ENCODE peak calls at places on chromosomes 12 and 14, in four cellular contexts. Q is A549, X is breast epithelium, L is lung. Z is an unnamed sample.

GRCh38 chr14:74583689-74584434 is 28.2 kb downstream of the LTBP2 start:
- DNase-seq in L (no peak), Q (peak; percentile 84), X (no peak), Z (no peak)

GRCh38 chr12:74105434-74105833 is 432.2 kb upstream of the ATXN7L3B start:
- DNase-seq in Q (no peak), X (no peak), L (no peak), Z (no peak)

GRCh38 chr12:54021006-54021405 is 7.2 kb upstream of the HOXC6 start:
- DNase-seq in X (no peak), L (no peak), Q (no peak), Z (no peak)

GRCh38 chr14:104037074-104037473 is 48.4 kb upstream of the ASPG start:
- DNase-seq in L (no peak), X (no peak), Q (no peak), Z (no peak)

GRCh38 chr14:89702151-89702936 is 252.2 kb downstream of the EFCAB11 start:
- DNase-seq in L (no peak), Q (no peak), X (peak; percentile 24), Z (no peak)

GRCh38 chr12:60494249-60494648 is 898.4 kb downstream of the SLC16A7 start:
- DNase-seq in Q (peak; percentile 3), L (no peak), X (no peak), Z (no peak)

GRCh38 chr12:113397497-113398197 is 6.0 kb downstream of the SDS start:
- DNase-seq in X (no peak), Q (no peak), L (no peak), Z (no peak)

GRCh38 chr12:77979597-77980250 is 149.0 kb downstream of the NAV3 start:
- DNase-seq in Q (no peak), L (no peak), X (no peak), Z (no peak)

GRCh38 chr12:13405961-13406703 is 209.6 kb downstream of the EMP1 start:
- DNase-seq in X (no peak), Q (no peak), L (no peak), Z (no peak)

GRCh38 chr12:49195734-49196133 is 6.9 kb upstream of the TUBA1A start:
- DNase-seq in X (no peak), Q (no peak), L (no peak), Z (no peak)

GRCh38 chr14:96176811-96177211 is 27.8 kb upstream of the BDKRB2 start:
- DNase-seq in Q (no peak), X (peak; percentile 85), L (no peak), Z (no peak)

GRCh38 chr14:44846232-44846824 is 115.4 kb downstream of the KLHL28 start:
- DNase-seq in Q (peak; percentile 21), L (no peak), X (no peak), Z (no peak)

GRCh38 chr14:35355981-35356839 is 48.3 kb downstream of the NFKBIA start:
- DNase-seq in Q (no peak), L (peak; percentile 62), X (no peak), Z (no peak)

GRCh38 chr12:49825360-49825970 is 2.7 kb downstream of the NCKAP5L start:
- DNase-seq in L (no peak), Q (no peak), X (no peak), Z (no peak)

GRCh38 chr12:41795910-41796309 is 348.8 kb downstream of the GXYLT1 start:
- DNase-seq in L (no peak), Q (no peak), X (no peak), Z (no peak)

GRCh38 chr14:31895206-31895605 is 181.9 kb upstream of the ARHGAP5 start:
- DNase-seq in X (no peak), Q (no peak), L (no peak), Z (no peak)

GRCh38 chr12:7068240-7068993 is 7.9 kb downstream of the C1S start:
- DNase-seq in X (no peak), Q (no peak), L (no peak), Z (no peak)

GRCh38 chr12:12890815-12891645 is at the start of gene GPRC5A:
- DNase-seq in Q (peak; percentile 90), L (peak; percentile 94), X (peak; percentile 90), Z (no peak)

GRCh38 chr12:105980048-105980447 is 158.7 kb downstream of the NUAK1 start:
- DNase-seq in X (no peak), L (no peak), Q (no peak), Z (no peak)

GRCh38 chr14:36254020-36254614 is 66.3 kb downstream of the MBIP start:
- DNase-seq in X (no peak), L (no peak), Q (no peak), Z (no peak)

GRCh38 chr12:104282109-104282508 is 21.4 kb upstream of the EID3 start:
- DNase-seq in L (no peak), Q (no peak), X (no peak), Z (no peak)

GRCh38 chr12:49264466-49264872 is 413 bp upstream of the TUBA1C start:
- DNase-seq in L (no peak), X (no peak), Q (peak; percentile 58), Z (peak; percentile 45)

GRCh38 chr12:182381-182883 is 31.5 kb downstream of the SLC6A12 start:
- DNase-seq in Q (peak; percentile 67), L (no peak), X (no peak), Z (no peak)

GRCh38 chr14:92729632-92730358 is 18.6 kb downstream of the LGMN start:
- DNase-seq in X (no peak), Q (no peak), L (no peak), Z (no peak)

GRCh38 chr12:106303202-106303820 is 778 bp downstream of the TCP11L2 start:
- DNase-seq in X (peak; percentile 80), Q (peak; percentile 38), L (peak; percentile 85), Z (peak; percentile 95)

GRCh38 chr12:40646891-40647290 is 45.3 kb upstream of the CNTN1 start:
- DNase-seq in L (no peak), Q (no peak), X (no peak), Z (no peak)

GRCh38 chr12:106736051-106736957 is 38.2 kb upstream of the RIC8B start:
- DNase-seq in Q (no peak), X (no peak), L (no peak), Z (no peak)

GRCh38 chr12:1203735-1204019 is 212.7 kb downstream of the ERC1 start:
- DNase-seq in L (no peak), X (no peak), Q (no peak), Z (no peak)

GRCh38 chr12:1207276-1207675 is 216.3 kb downstream of the ERC1 start:
- DNase-seq in L (no peak), X (no peak), Q (no peak), Z (no peak)

GRCh38 chr12:1204581-1205121 is 213.6 kb downstream of the ERC1 start:
- DNase-seq in Q (no peak), X (no peak), L (no peak), Z (no peak)

GRCh38 chr12:1205512-1206060 is 214.6 kb downstream of the ERC1 start:
- DNase-seq in X (no peak), L (no peak), Q (no peak), Z (no peak)

DNA sequence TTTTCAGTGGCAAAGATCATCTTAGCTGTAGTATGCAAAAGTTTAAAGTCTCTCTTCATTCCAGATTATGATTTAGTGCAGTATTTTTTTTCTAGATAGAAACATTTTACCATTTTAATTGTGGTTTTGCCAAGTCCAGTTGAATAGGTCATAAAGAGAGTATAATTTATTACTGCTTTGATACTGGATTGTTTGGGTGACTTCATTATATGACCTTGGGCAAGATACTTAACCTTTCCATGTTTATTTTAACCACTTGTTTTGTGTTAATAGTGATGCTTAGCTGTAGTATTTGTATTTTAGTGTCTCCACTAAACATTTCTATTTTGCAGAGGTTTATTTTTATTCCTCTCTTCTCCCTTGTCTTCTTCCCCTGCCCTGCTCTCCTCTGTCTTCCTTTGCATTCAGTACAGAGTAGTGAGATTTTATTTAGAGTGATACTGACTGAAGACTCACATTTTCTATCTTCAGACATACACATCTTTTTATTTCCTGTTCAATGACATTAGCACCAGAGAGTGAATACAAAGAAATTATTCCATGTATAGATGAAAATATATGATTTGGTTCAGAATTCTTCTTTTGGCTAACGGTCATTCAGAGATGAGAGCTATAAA is 215.2 kb downstream of the ERC1 start:
- DNase-seq in L (no peak), X (no peak), Q (no peak), Z (no peak)
- H3K27ac ChIP-seq in L (peak overlapping the region; percentile 60), X (no peak overlapping the region), Q (no peak overlapping the region), Z (no peak overlapping the region)

DNA sequence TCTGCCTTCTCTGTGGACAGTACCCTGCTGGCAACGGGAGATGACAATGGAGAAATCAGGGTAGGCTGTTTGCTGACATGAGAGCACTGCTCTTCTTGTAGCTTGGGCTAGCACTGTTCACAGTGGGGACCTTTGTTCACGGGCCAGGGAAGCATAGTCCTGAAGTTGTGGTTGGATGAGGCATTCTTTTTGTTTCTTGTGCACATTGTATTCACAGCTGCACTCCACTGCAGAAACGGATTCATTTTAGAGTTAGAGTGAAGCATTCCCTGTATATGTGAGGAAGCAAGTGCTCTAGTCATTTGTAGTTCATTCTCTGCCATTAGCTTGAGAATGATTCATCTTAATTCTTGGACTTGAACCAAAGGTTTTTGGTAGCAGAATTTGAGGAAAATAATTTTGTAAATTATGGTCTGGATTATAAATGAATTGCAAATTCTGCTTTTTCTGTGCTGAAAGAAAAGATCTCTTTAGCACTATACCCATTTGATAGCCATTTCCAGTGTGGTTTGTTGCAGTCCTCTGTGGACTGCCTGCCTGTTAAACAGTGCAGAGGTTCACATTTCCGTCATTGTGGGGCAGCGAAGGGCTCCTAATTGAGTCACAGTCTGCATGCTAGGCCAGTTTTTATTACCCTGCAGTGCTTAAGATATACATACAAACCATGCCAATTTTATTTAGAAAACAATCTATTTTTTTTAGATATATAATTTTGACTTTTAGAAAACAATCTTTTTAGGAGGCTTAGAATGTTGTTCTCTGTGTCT is 80.6 kb downstream of the APAF1 start:
- DNase-seq in Q (no peak), X (no peak), L (no peak), Z (no peak)
- TF ChIP-seq CTCF in Q (no peak), X (no peak), L (no peak), Z (no peak)

GRCh38 chr12:57837779-57838562 is 8.6 kb downstream of the CTDSP2 start:
- DNase-seq in X (no peak), L (peak; percentile 82), Q (no peak), Z (no peak)

GRCh38 chr12:57840701-57841100 is 5.8 kb downstream of the CTDSP2 start:
- DNase-seq in L (peak; percentile 56), Q (no peak), X (no peak), Z (no peak)

GRCh38 chr12:57836442-57837375 is 9.8 kb downstream of the CTDSP2 start:
- DNase-seq in Q (no peak), L (peak; percentile 64), X (peak; percentile 53), Z (peak; percentile 47)

GRCh38 chr12:57839996-57840395 is 6.5 kb downstream of the CTDSP2 start:
- DNase-seq in Q (no peak), L (no peak), X (no peak), Z (no peak)

DNA sequence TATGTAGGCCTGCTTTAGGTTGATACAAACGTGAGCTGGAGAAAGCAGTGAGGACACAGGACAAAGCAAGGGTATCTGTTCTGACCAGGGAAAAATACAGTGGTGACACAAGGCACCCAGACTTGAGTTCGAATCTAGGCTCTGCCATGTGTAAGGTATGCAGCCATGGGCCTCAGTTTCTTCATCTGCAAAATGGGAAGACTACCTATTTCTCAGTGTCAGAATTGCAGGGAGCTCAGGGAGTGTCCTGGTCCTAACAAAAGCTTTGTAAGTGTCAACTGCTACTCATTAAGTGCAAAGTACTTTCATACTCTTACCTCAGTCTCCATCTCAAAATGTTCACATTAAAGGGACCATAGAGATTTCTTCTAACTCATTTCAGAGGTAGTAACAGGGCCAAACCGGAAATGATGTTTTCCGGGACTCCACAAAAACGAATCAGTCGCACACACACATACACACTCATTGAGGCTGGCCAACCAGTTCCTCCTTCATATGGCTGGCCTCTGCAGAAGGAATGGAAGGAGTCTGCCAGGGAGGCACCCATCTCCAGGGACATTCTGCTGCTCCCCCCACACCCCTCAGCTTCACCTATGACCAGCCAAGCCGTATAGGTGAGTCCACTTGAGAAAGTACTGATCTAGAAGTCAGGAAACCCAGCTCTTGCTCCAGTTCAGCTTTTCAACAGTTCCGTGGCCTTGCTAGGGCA is 7.8 kb downstream of the CTDSP2 start:
- DNase-seq in Q (no peak), X (no peak), L (no peak), Z (no peak)
- H3K4me1 ChIP-seq in Q (peaks cover 56% of the 10 kb centered on the region), X (peaks cover 23% of the 10 kb centered on the region), L (peaks cover 53% of the 10 kb centered on the region), Z (peaks cover 98% of the 10 kb centered on the region)

GRCh38 chr14:103021817-103022668 is 35.3 kb downstream of the CDC42BPB start:
- DNase-seq in X (no peak), L (no peak), Q (no peak), Z (no peak)
- H3K27ac ChIP-seq in X (no peak overlapping the region), L (no peak overlapping the region), Q (no peak overlapping the region), Z (no peak overlapping the region)

Z was measured in CD8-positive, alpha-beta T cell.